ENCODE peak calls at places on chromosomes 4 and X, in five cellular contexts. Z, J, X, Q and G are unnamed samples.

GRCh38 chrX:150704030-150704613 is 10.9 kb downstream of the MTMR1 start:
- DNase-seq in Z (no peak), X (no peak), Q (no peak), J (no peak), G (no peak)

GRCh38 chr4:58093352-58093751 is 983.2 kb upstream of the IGFBP7 start:
- DNase-seq in J (no peak), Z (peak), Q (no peak), X (no peak), G (no peak)

GRCh38 chr4:163732473-163732872 is 238.0 kb downstream of the TMA16 start:
- DNase-seq in J (no peak), Q (no peak), X (no peak), Z (no peak), G (no peak)

GRCh38 chr4:44368413-44369167 is 80.0 kb downstream of the KCTD8 start:
- DNase-seq in Q (no peak), X (no peak), J (no peak), Z (no peak), G (no peak)

GRCh38 chr4:187480146-187481145 is 515.1 kb upstream of the ZFP42 start:
- DNase-seq in X (no peak), Z (no peak), Q (no peak), J (no peak), G (no peak)

GRCh38 chr4:29983890-29984289 is 736.3 kb upstream of the PCDH7 start:
- DNase-seq in Z (no peak), Q (no peak), X (no peak), J (no peak), G (no peak)

GRCh38 chrX:47316276-47317025 is 53.9 kb upstream of the ZNF157 start:
- DNase-seq in Z (peak), J (no peak), Q (no peak), X (no peak), G (no peak)

GRCh38 chr4:2927016-2927695 is 36.0 kb downstream of the NOP14 start:
- DNase-seq in Z (no peak), X (no peak), Q (no peak), J (no peak), G (no peak)

GRCh38 chr4:21517460-21517859 is 431.1 kb downstream of the KCNIP4 start:
- DNase-seq in Z (no peak), Q (no peak), J (no peak), X (no peak), G (no peak)

GRCh38 chr4:107913283-107913899 is 18.0 kb upstream of the CYP2U1 start:
- DNase-seq in J (peak), Q (peak), Z (no peak), X (peak), G (no peak)

GRCh38 chr4:48490680-48491513 is 845 bp downstream of the ZAR1 start:
- DNase-seq in Q (no peak), J (no peak), Z (peak), X (no peak), G (no peak)

GRCh38 chr4:155604718-155605601 is 61.7 kb upstream of the GUCY1A1 start:
- DNase-seq in X (no peak), Z (no peak), J (no peak), Q (no peak), G (no peak)

GRCh38 chrX:77743720-77744119 is 42.3 kb downstream of the ATRX start:
- DNase-seq in J (no peak), X (no peak), Z (no peak), Q (no peak), G (no peak)

GRCh38 chr4:143019351-143019750 is 165.4 kb upstream of the USP38 start:
- DNase-seq in Z (no peak), J (no peak), X (no peak), Q (no peak), G (no peak)

GRCh38 chrX:38347136-38347535 is 5.3 kb upstream of the OTC start:
- DNase-seq in J (no peak), X (no peak), Q (no peak), Z (no peak), G (no peak)

GRCh38 chr4:16056681-16057400 is 27.0 kb downstream of the PROM1 start:
- DNase-seq in Z (no peak), X (no peak), Q (no peak), J (no peak), G (no peak)

GRCh38 chrX:8741981-8742380 is 10.0 kb upstream of the ANOS1 start:
- DNase-seq in J (no peak), Z (no peak), Q (no peak), X (no peak), G (no peak)

GRCh38 chrX:133979641-133980230 is 5.7 kb downstream of the GPC3 start:
- DNase-seq in J (no peak), X (no peak), Z (no peak), Q (no peak), G (no peak)

GRCh38 chrX:143027262-143027661 is 1.5 kb downstream of the SPANXN4 start:
- DNase-seq in Q (no peak), J (no peak), Z (no peak), X (no peak), G (no peak)

GRCh38 chr4:20252656-20253271 is 1.1 kb downstream of the SLIT2 start:
- DNase-seq in Q (no peak), Z (peak), J (no peak), X (no peak), G (no peak)

GRCh38 chrX:30957753-30958152 is 68.7 kb upstream of the TAB3 start:
- DNase-seq in Q (peak), Z (no peak), J (peak), X (no peak), G (no peak)

GRCh38 chrX:19046343-19047215 is 62.7 kb upstream of the PHKA2 start:
- DNase-seq in J (no peak), Q (no peak), X (peak), Z (no peak), G (no peak)

GRCh38 chr4:119638359-119638758 is 9.8 kb upstream of the PDE5A start:
- DNase-seq in Q (no peak), Z (no peak), X (no peak), J (no peak), G (no peak)

GRCh38 chr4:86640469-86640868 is 46.4 kb downstream of the PTPN13 start:
- DNase-seq in Z (no peak), X (no peak), Q (no peak), J (no peak), G (no peak)

GRCh38 chr4:2402053-2402452 is 16.4 kb downstream of the ZFYVE28 start:
- DNase-seq in Z (peak), Q (peak), J (peak), X (no peak), G (no peak)

GRCh38 chr4:13966241-13967195 is 339.0 kb upstream of the BOD1L1 start:
- DNase-seq in Z (no peak), Q (no peak), J (no peak), X (no peak), G (no peak)

GRCh38 chrX:45622538-45622937 is 421.9 kb upstream of the DIPK2B start:
- DNase-seq in Q (no peak), X (no peak), J (no peak), Z (no peak), G (no peak)

GRCh38 chr4:110071466-110071865 is 126.9 kb downstream of the ELOVL6 start:
- DNase-seq in X (no peak), Z (no peak), J (no peak), Q (no peak), G (no peak)

GRCh38 chr4:41881931-41882621 is 53.2 kb upstream of the TMEM33 start:
- DNase-seq in X (no peak), Z (peak), Q (no peak), J (no peak), G (no peak)

GRCh38 chrX:79266702-79267101 is 100.4 kb downstream of the ITM2A start:
- DNase-seq in Q (no peak), X (no peak), Z (no peak), J (no peak), G (no peak)

GRCh38 chrX:28542791-28543190 is 44.5 kb upstream of the IL1RAPL1 start:
- DNase-seq in Z (no peak), J (no peak), Q (no peak), X (no peak), G (no peak)

GRCh38 chrX:130165703-130166502 is at the start of gene AIFM1:
- DNase-seq in J (peak), Z (peak), Q (peak), X (peak), G (peak)

GRCh38 chr4:168843635-168844034 is 166.4 kb downstream of the CBR4 start:
- DNase-seq in Z (no peak), X (no peak), Q (no peak), J (no peak), G (no peak)

GRCh38 chr4:78754872-78755271 is 21.3 kb upstream of the BMP2K start:
- DNase-seq in J (no peak), Q (no peak), X (no peak), Z (no peak), G (no peak)

GRCh38 chrX:54248309-54248708 is 65.3 kb upstream of the FAM120C start:
- DNase-seq in Q (peak), X (peak), Z (no peak), J (peak), G (no peak)

GRCh38 chr4:2995546-2996265 is 32.3 kb downstream of the GRK4 start:
- DNase-seq in Q (no peak), J (no peak), Z (no peak), X (no peak), G (no peak)

GRCh38 chr4:47913858-47914218 is 545 bp downstream of the NFXL1 start:
- DNase-seq in X (no peak), Q (peak), J (peak), Z (peak), G (no peak)

GRCh38 chr4:169909897-169910296 is 116.3 kb downstream of the MFAP3L start:
- DNase-seq in Q (no peak), Z (no peak), J (no peak), X (no peak), G (no peak)

DNA sequence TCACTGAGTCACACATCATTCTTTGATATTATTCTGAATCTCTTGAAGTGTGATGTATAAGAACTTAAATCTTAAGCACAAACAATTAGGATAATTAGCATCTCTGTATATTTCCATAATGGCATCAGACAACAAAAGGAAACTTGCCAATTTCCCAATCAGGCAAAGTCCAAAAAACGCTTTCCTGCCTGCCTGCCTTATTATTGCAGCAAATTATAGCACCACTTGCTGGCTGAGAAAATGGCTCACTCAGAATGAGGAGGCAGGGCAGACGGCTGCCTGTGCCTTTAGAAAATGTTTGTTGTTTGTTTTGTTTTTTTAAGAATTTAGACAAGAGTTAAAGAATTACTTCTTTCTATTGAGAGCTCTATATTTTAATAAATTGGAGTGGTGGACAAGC is 27.7 kb upstream of the NR3C2 start:
- DNase-seq in Z (no peak), X (no peak), Q (no peak), J (no peak), G (no peak)
- TF ChIP-seq SRF in Z (no peak), X (no peak), Q (no peak), J (no peak), G (no peak)

GRCh38 chrX:16431266-16431665 is 218.7 kb upstream of the S100G start:
- DNase-seq in Q (no peak), X (no peak), Z (no peak), J (no peak), G (no peak)
- TF ChIP-seq SRF in Q (no peak), X (no peak), Z (no peak), J (no peak), G (no peak)

GRCh38 chr4:138035781-138036258 is 206.3 kb downstream of the SLC7A11 start:
- DNase-seq in Q (peak), J (peak), Z (no peak), X (peak), G (peak)

GRCh38 chr4:138034871-138035270 is 207.3 kb downstream of the SLC7A11 start:
- DNase-seq in Z (no peak), Q (peak), X (no peak), J (no peak), G (no peak)

GRCh38 chr4:138037716-138038115 is 204.4 kb downstream of the SLC7A11 start:
- DNase-seq in X (no peak), J (no peak), Q (no peak), Z (no peak), G (no peak)

GRCh38 chr4:138039010-138039409 is 203.1 kb downstream of the SLC7A11 start:
- DNase-seq in X (no peak), J (no peak), Q (no peak), Z (no peak), G (no peak)
- TF ChIP-seq SRF in X (no peak), J (no peak), Q (no peak), Z (no peak), G (no peak)

GRCh38 chrX:111445485-111445884 is 33.5 kb upstream of the DCX start:
- DNase-seq in J (peak), Z (no peak), Q (peak), X (peak), G (no peak)
- TF ChIP-seq SRF in J (no peak), Z (no peak), Q (no peak), X (no peak), G (no peak)